ENCODE peak calls at places on chromosomes 4 and X, in nine cellular contexts. W is activated T-helper 1 cell treated with anti-CD3 and anti-CD28 coated beads, Interleukin-12 subunit alpha, Interleukin-12 subunit beta, Interleukin-2, Interleukin-4 antibody, amounts not matched to agents 30 ng/mL and 10 ng/mL and 1 ng/mL, durations not matched to agents 14 hours and 24 hours and 36 hours; F is Karpas-422; U is NCI-H1092; S is CD8-positive, alpha-beta memory T cell; D is NCI-H1436; A is OCI-LY7; Z is stimulated activated CD4-positive, alpha-beta T cell treated with anti-CD3 and anti-CD28 coated beads, Interleukin-4, amount 100 ng/mL, for 4 hours; J is kidney glomerular epithelial cell. H is an unnamed sample.

GRCh38 chr4:151031831-151032605 is 16.9 kb upstream of the LRBA start:
- DNase-seq in Z (peak), U (no peak), A (no peak), F (no peak), S (no peak), J (peak), W (no peak), D (no peak), H (peak)

GRCh38 chr4:52823478-52824092 is 38.5 kb upstream of the RASL11B start:
- DNase-seq in A (no peak), S (no peak), J (peak), U (no peak), Z (no peak), F (no peak), W (no peak), D (no peak), H (peak)

GRCh38 chr4:159516556-159516955 is 413.7 kb downstream of the RAPGEF2 start:
- DNase-seq in F (no peak), Z (no peak), W (no peak), U (no peak), J (peak), A (no peak), D (no peak), S (no peak), H (peak)

GRCh38 chrX:29858714-29859113 is 356.6 kb upstream of the MAGEB2 start:
- DNase-seq in A (no peak), D (no peak), J (peak), Z (no peak), U (no peak), F (no peak), S (no peak), W (no peak), H (peak)

GRCh38 chr4:150114641-150115040 is 36.4 kb downstream of the DCLK2 start:
- DNase-seq in F (no peak), D (no peak), J (no peak), S (no peak), Z (no peak), A (no peak), U (no peak), W (no peak), H (no peak)

GRCh38 chrX:24961809-24962208 is 54.0 kb downstream of the ARX start:
- DNase-seq in A (no peak), J (no peak), Z (no peak), S (no peak), W (no peak), F (no peak), D (no peak), U (no peak), H (no peak)

GRCh38 chrX:153774576-153775292 is 6.1 kb upstream of the SRPK3 start:
- DNase-seq in W (no peak), J (no peak), Z (no peak), F (no peak), U (no peak), A (no peak), S (no peak), D (no peak), H (no peak)

GRCh38 chr4:173500841-173501591 is 29.0 kb downstream of the HAND2 start:
- DNase-seq in A (no peak), D (no peak), W (no peak), F (no peak), J (no peak), S (no peak), Z (peak), U (no peak), H (no peak)

GRCh38 chrX:103276581-103277002 is at the start of gene TCEAL5:
- DNase-seq in U (no peak), F (no peak), A (no peak), J (no peak), W (no peak), Z (no peak), D (peak), S (no peak), H (no peak)

GRCh38 chr4:1249731-1250526 is 999 bp upstream of the CTBP1 start:
- DNase-seq in D (no peak), J (no peak), S (no peak), Z (peak), F (peak), U (no peak), W (no peak), A (no peak), H (peak)

GRCh38 chr4:57966987-57967760 is 857.0 kb upstream of the IGFBP7 start:
- DNase-seq in A (no peak), W (no peak), J (no peak), D (no peak), Z (no peak), F (no peak), U (no peak), S (no peak), H (no peak)

GRCh38 chr4:108036252-108036651 is 46.6 kb downstream of the HADH start:
- DNase-seq in A (peak), J (no peak), S (peak), U (no peak), W (peak), Z (peak), F (no peak), D (no peak), H (no peak)

GRCh38 chr4:150501019-150501727 is 80.8 kb upstream of the MAB21L2 start:
- DNase-seq in F (no peak), W (no peak), J (peak), U (no peak), Z (no peak), A (no peak), D (no peak), S (no peak), H (peak)

GRCh38 chr4:1418494-1419285 is 12.4 kb upstream of the NKX1-1 start:
- DNase-seq in A (no peak), F (no peak), S (no peak), Z (no peak), J (no peak), U (no peak), W (no peak), D (no peak), H (no peak)

GRCh38 chrX:96372313-96373046 is 312.2 kb upstream of the DIAPH2 start:
- DNase-seq in J (peak), D (peak), Z (no peak), W (no peak), S (no peak), A (peak), F (peak), U (no peak), H (peak)

GRCh38 chr4:169244210-169244609 is 26.5 kb downstream of the SH3RF1 start:
- DNase-seq in A (no peak), D (no peak), J (no peak), F (no peak), W (no peak), S (no peak), U (no peak), Z (no peak), H (no peak)

GRCh38 chr4:184287697-184288255 is 70.1 kb upstream of the ENPP6 start:
- DNase-seq in F (peak), Z (no peak), U (no peak), W (no peak), A (peak), D (no peak), S (no peak), J (peak), H (peak)

GRCh38 chrX:72461766-72462165 is 110.9 kb downstream of the HDAC8 start:
- DNase-seq in A (no peak), S (no peak), Z (no peak), U (no peak), F (no peak), W (no peak), J (no peak), D (no peak), H (peak)

GRCh38 chr4:139511320-139511719 is 44.7 kb downstream of the SETD7 start:
- DNase-seq in F (no peak), S (no peak), D (no peak), Z (no peak), J (no peak), U (no peak), W (no peak), A (no peak), H (no peak)

GRCh38 chrX:38117485-38117884 is 103.2 kb downstream of the SRPX start:
- DNase-seq in D (no peak), Z (no peak), W (no peak), J (no peak), S (no peak), A (no peak), U (peak), F (no peak), H (peak)

GRCh38 chr4:1028574-1029220 is 17.3 kb downstream of the FGFRL1 start:
- DNase-seq in F (no peak), U (no peak), D (no peak), S (no peak), Z (no peak), J (no peak), A (no peak), W (no peak), H (no peak)

GRCh38 chrX:41721590-41721989 is 2.4 kb upstream of the GPR82 start:
- DNase-seq in F (no peak), S (no peak), W (no peak), Z (no peak), D (no peak), U (no peak), A (no peak), J (no peak), H (no peak)

GRCh38 chr4:125728568-125728967 is 413.8 kb downstream of the FAT4 start:
- DNase-seq in F (no peak), S (no peak), D (no peak), W (no peak), Z (no peak), U (no peak), J (peak), A (no peak), H (peak)

GRCh38 chr4:174222266-174222872 is 61.1 kb downstream of the FBXO8 start:
- DNase-seq in U (no peak), S (no peak), F (peak), J (peak), W (no peak), D (peak), Z (no peak), A (peak), H (peak)

GRCh38 chr4:56681158-56681848 is at the start of gene HOPX:
- DNase-seq in U (no peak), A (no peak), F (no peak), Z (peak), J (no peak), S (peak), D (no peak), W (peak), H (peak)

GRCh38 chrX:136528645-136529315 is 3.2 kb upstream of the VGLL1 start:
- DNase-seq in J (no peak), F (no peak), U (no peak), Z (no peak), S (no peak), W (no peak), D (peak), A (no peak), H (no peak)